ENCODE peak calls at places on chromosomes 7 and 10, in six cellular contexts. H, O, F, V, N and W are unnamed samples.

GRCh38 chr10:49569031-49569765 is 30.3 kb upstream of the ERCC6 start:
- DNase-seq in H (no peak), O (no peak), F (no peak), V (no peak), N (no peak), W (peak)

GRCh38 chr7:142603870-142604448 is 145.3 kb upstream of the PRSS1 start:
- DNase-seq in H (no peak), O (peak), F (peak), V (peak), N (peak), W (peak)

GRCh38 chr7:20197837-20198236 is 19.3 kb downstream of the MACC1 start:
- DNase-seq in H (no peak), O (peak), F (peak), V (no peak), N (no peak), W (no peak)

GRCh38 chr7:51253157-51253556 is 63.5 kb downstream of the COBL start:
- DNase-seq in H (no peak), O (peak), F (no peak), V (no peak), N (no peak), W (no peak)

GRCh38 chr10:78952018-78952417 is 116.7 kb upstream of the ZMIZ1 start:
- DNase-seq in H (no peak), O (no peak), F (no peak), V (no peak), N (peak), W (peak)

GRCh38 chr7:108181073-108181985 is 51.2 kb upstream of the LAMB4 start:
- DNase-seq in H (peak), O (peak), F (peak), V (peak), N (peak), W (peak)

GRCh38 chr7:11760372-11760771 is 71.6 kb downstream of the THSD7A start:
- DNase-seq in H (no peak), O (peak), F (no peak), V (no peak), N (no peak), W (no peak)

GRCh38 chr7:69510114-69510513 is 88.2 kb upstream of the AUTS2 start:
- DNase-seq in H (no peak), O (no peak), F (no peak), V (no peak), N (no peak), W (no peak)

GRCh38 chr10:3330687-3331086 is 158.1 kb upstream of the PITRM1 start:
- DNase-seq in H (no peak), O (peak), F (no peak), V (no peak), N (no peak), W (peak)

GRCh38 chr7:152512711-152513110 is 76.9 kb upstream of the KMT2C start:
- DNase-seq in H (no peak), O (no peak), F (no peak), V (no peak), N (no peak), W (no peak)

GRCh38 chr10:49611815-49612512 is 1.9 kb downstream of the SLC18A3 start:
- DNase-seq in H (no peak), O (no peak), F (no peak), V (peak), N (no peak), W (no peak)

GRCh38 chr10:113454341-113455061 is 98.4 kb upstream of the HABP2 start:
- DNase-seq in H (no peak), O (peak), F (peak), V (peak), N (peak), W (peak)

GRCh38 chr7:34036972-34037792 is 131.8 kb downstream of the BMPER start:
- DNase-seq in H (no peak), O (peak), F (no peak), V (no peak), N (peak), W (no peak)

GRCh38 chr10:11867497-11867896 is 44.3 kb downstream of the PROSER2 start:
- DNase-seq in H (no peak), O (no peak), F (no peak), V (no peak), N (no peak), W (no peak)

GRCh38 chr7:149196705-149197171 is 1.4 kb downstream of the ZNF282 start:
- DNase-seq in H (no peak), O (peak), F (no peak), V (no peak), N (peak), W (no peak)

GRCh38 chr7:130096243-130096827 is 26.0 kb downstream of the KLHDC10 start:
- DNase-seq in H (no peak), O (no peak), F (no peak), V (no peak), N (no peak), W (no peak)

GRCh38 chr7:47817922-47818321 is 130.3 kb downstream of the PKD1L1 start:
- DNase-seq in H (no peak), O (no peak), F (no peak), V (no peak), N (no peak), W (no peak)

GRCh38 chr7:132298782-132299181 is 277.5 kb downstream of the PLXNA4 start:
- DNase-seq in H (no peak), O (peak), F (no peak), V (no peak), N (no peak), W (peak)

GRCh38 chr7:45446195-45446944 is 127.8 kb upstream of the ADCY1 start:
- DNase-seq in H (peak), O (no peak), F (no peak), V (no peak), N (no peak), W (no peak)

GRCh38 chr10:100528885-100529472 is 692 bp downstream of the NDUFB8 start:
- DNase-seq in H (no peak), O (no peak), F (peak), V (no peak), N (no peak), W (no peak)

GRCh38 chr10:100528123-100528884 is 1.4 kb downstream of the NDUFB8 start:
- DNase-seq in H (no peak), O (no peak), F (no peak), V (no peak), N (no peak), W (no peak)

GRCh38 chr10:100531761-100532160 is 2.1 kb upstream of the NDUFB8 start:
- DNase-seq in H (peak), O (no peak), F (no peak), V (no peak), N (no peak), W (no peak)

GRCh38 chr10:100534726-100535125 is 1.0 kb upstream of the HIF1AN start:
- DNase-seq in H (no peak), O (no peak), F (no peak), V (no peak), N (no peak), W (no peak)

GRCh38 chr10:100529473-100530298 is at the start of gene NDUFB8:
- DNase-seq in H (peak), O (peak), F (peak), V (peak), N (peak), W (peak)
- TF ChIP-seq POLR2A in H (peak), O (peak), F (peak), V (peak), N (peak), W (peak)

GRCh38 chr10:84540617-84541288 is 212.4 kb downstream of the CCSER2 start:
- DNase-seq in H (no peak), O (peak), F (peak), V (peak), N (peak), W (peak)
- TF ChIP-seq RFX5 in H (peak), O (no peak), F (no peak), V (no peak), N (no peak), W (no peak)

GRCh38 chr7:137870078-137870477 is 23.3 kb upstream of the DGKI start:
- DNase-seq in H (no peak), O (no peak), F (no peak), V (no peak), N (no peak), W (no peak)

GRCh38 chr7:137873524-137873923 is 26.8 kb upstream of the DGKI start:
- DNase-seq in H (no peak), O (no peak), F (no peak), V (no peak), N (no peak), W (peak)

GRCh38 chr7:137870684-137871083 is 23.9 kb upstream of the DGKI start:
- DNase-seq in H (no peak), O (no peak), F (no peak), V (no peak), N (no peak), W (peak)

GRCh38 chr7:137869260-137869659 is 22.5 kb upstream of the DGKI start:
- DNase-seq in H (no peak), O (no peak), F (no peak), V (no peak), N (no peak), W (no peak)

DNA sequence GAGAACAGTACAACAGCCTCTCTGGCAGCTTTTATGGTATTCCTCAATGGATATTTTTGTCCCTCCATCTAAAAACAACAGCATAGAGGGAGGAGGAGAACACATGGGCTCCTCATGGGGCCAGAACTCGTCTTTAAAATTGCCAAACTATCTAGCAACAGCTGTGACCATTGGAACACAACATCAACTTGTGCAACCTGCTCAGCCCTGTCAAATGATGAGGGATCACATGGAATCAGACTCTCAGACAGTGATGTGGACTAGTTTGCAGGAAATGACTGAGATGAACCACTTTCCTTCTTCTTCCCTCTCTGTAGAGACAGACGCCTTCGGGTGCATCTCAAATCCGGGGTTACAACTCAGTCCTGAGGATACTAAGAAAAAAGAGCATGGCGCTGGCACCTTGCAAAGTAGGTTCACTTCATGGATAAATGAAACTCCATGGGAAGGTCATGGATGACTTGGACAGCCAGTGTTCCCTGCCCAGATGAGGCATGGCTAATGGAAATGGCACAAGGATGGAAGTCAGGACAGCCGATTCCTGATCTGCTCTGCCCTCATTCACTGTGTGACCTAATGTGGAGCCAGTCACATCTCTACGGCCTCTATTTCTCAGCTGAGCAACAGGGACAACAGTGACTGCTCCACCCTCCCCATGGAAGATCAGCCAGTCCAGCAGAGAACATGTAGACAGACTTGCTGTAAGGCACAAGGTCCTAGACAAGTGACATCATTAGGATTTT is 24.6 kb upstream of the DGKI start:
- DNase-seq in H (no peak), O (no peak), F (no peak), V (no peak), N (no peak), W (no peak)
- TF ChIP-seq POLR2A in H (peak), O (no peak), F (peak), V (no peak), N (peak), W (no peak)

GRCh38 chr7:67380326-67380725 is 383.7 kb downstream of the TYW1 start:
- DNase-seq in H (no peak), O (no peak), F (no peak), V (no peak), N (no peak), W (no peak)

GRCh38 chr7:67375427-67375826 is 378.8 kb downstream of the TYW1 start:
- DNase-seq in H (no peak), O (no peak), F (no peak), V (no peak), N (no peak), W (no peak)

GRCh38 chr7:67380858-67381257 is 384.2 kb downstream of the TYW1 start:
- DNase-seq in H (no peak), O (no peak), F (no peak), V (no peak), N (no peak), W (no peak)

GRCh38 chr7:67377939-67378862 is 381.6 kb downstream of the TYW1 start:
- DNase-seq in H (no peak), O (peak), F (peak), V (peak), N (peak), W (peak)
- TF ChIP-seq RFX5 in H (no peak), O (no peak), F (no peak), V (no peak), N (no peak), W (no peak)

GRCh38 chr7:150971242-150972048 is 6.7 kb downstream of the KCNH2 start:
- DNase-seq in H (no peak), O (no peak), F (peak), V (no peak), N (no peak), W (no peak)
- TF ChIP-seq POLR2A in H (no peak), O (no peak), F (no peak), V (no peak), N (no peak), W (no peak)

DNA sequence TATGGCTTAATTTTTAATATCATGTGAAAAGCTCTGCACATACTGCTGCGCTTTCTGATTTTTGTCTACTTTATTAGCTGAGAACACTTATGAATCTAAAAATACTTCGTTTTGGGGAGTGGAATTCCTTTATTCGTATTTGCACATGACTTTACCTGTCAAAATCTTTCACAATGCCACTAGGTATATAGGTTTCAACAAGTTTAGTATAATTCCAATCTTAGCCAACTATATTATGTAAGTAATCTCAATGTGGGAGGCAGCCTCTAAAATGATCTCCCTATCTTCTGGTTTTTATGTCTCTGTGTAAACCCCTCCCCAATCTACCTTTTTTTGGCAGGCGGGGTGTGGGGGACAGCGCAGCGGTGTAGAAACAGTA is 55.3 kb downstream of the PARD3 start:
- DNase-seq in H (no peak), O (no peak), F (no peak), V (no peak), N (no peak), W (no peak)
- TF ChIP-seq RFX5 in H (no peak), O (no peak), F (no peak), V (no peak), N (no peak), W (no peak)

DNA sequence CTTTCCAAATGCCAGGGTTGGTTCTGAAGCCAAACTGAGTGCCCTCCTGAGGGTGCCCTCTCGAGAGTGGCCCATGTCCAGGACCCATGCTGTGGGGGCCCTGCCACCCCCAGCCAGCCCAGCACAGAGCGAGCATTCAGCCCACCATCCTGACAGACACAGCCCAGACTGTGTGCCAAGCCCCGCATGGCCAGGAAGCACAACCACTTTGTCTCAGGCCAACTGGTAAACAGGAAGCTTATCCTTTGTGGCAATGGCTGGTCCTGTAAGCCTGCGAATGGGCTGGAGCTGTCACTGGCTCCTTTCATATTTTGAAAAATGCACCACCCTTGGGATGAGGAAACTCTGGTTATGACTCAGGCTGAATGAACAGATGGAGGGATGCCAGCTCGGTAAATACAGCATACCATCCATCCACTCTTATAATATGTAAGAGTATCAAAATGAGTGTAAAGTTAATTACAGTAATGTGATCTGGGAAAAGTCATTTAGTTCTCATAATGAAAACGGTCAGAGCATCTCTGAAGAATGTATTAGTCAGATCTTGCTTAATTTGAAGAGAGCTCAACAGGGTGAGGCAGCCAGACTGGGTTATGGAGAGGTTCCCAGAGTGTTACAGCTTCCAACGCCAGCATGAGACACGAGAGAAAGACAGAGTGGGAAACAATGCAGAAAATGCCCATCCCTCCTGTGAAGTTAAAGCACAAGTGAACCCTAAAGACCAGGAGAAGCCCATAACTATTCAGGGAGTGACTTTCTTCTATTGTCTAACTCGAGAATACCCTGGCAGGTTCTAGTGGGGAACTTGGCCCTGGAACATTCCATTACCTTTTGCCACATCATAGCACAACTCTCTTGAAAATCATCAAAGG is 65.1 kb downstream of the STK17A start:
- DNase-seq in H (peak), O (peak), F (no peak), V (no peak), N (peak), W (peak)
- TF ChIP-seq POLR2A in H (peak), O (no peak), F (no peak), V (no peak), N (no peak), W (peak)

DNA sequence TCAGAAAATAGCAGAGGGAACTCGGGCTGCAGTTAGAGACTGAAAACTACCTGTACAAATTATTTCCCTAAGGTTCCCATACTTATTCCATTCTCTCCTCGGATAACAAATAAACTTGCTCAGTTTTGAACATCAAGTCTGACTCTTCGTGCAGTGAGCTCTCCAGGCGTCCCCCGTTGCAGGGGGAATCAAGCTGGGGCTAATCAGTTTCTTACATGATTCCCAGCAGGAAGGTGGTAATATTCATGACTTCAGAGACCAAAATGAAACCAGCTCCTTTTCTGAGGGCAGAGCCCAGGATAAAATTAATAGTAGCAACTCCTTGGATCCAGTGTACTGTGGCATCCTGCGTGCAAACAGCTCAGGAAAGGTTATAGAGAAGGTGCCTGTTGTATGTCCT is 135.3 kb downstream of the FRMD4A start:
- DNase-seq in H (no peak), O (no peak), F (no peak), V (no peak), N (no peak), W (no peak)
- TF ChIP-seq RFX5 in H (no peak), O (no peak), F (no peak), V (no peak), N (no peak), W (no peak)

GRCh38 chr10:125156196-125156595 is 4.2 kb downstream of the CTBP2 start:
- DNase-seq in H (no peak), O (no peak), F (no peak), V (no peak), N (no peak), W (no peak)
- TF ChIP-seq POLR2A in H (no peak), O (no peak), F (no peak), V (no peak), N (no peak), W (no peak)